ENCODE peak calls at places on chromosome 3, in eight cellular contexts. J, Z, H, C, R, V, E and T are unnamed samples.

GRCh38 chr3:29771602-29772001 is 490.7 kb downstream of the RBMS3 start:
- DNase-seq in V (no peak), H (no peak), R (no peak), Z (no peak), C (no peak), E (no peak), J (no peak), T (no peak)

GRCh38 chr3:126355777-126356372 is 1.3 kb downstream of the KLF15 start:
- DNase-seq in J (no peak), H (peak; percentile 95), Z (peak; percentile 94), V (no peak), C (peak; percentile 46), R (no peak), E (peak; percentile 64), T (peak; percentile 90)

GRCh38 chr3:66499881-66500574 is 794 bp downstream of the LRIG1 start:
- DNase-seq in J (peak; percentile 20), E (no peak), C (no peak), Z (no peak), H (no peak), V (no peak), R (no peak), T (no peak)

GRCh38 chr3:152298393-152299242 is 29.9 kb downstream of the MBNL1 start:
- DNase-seq in R (peak; percentile 74), H (peak; percentile 58), V (peak; percentile 92), C (no peak), J (peak; percentile 34), E (no peak), Z (peak; percentile 97), T (peak; percentile 88)

GRCh38 chr3:182124187-182124586 is 412.5 kb downstream of the SOX2 start:
- DNase-seq in R (no peak), Z (no peak), H (no peak), E (no peak), C (no peak), J (no peak), V (no peak), T (no peak)

GRCh38 chr3:120311863-120312794 is 27.1 kb upstream of the GPR156 start:
- DNase-seq in Z (no peak), V (no peak), J (no peak), C (no peak), E (no peak), R (no peak), H (no peak), T (no peak)

GRCh38 chr3:171058058-171058457 is 31.5 kb upstream of the SLC2A2 start:
- DNase-seq in J (no peak), H (no peak), R (no peak), Z (no peak), C (no peak), E (no peak), V (no peak), T (no peak)

GRCh38 chr3:6878731-6879130 is 17.8 kb downstream of the GRM7 start:
- DNase-seq in Z (no peak), J (no peak), C (no peak), R (no peak), E (no peak), V (no peak), H (no peak), T (no peak)

GRCh38 chr3:182482692-182483091 is 310.6 kb upstream of the ATP11B start:
- DNase-seq in H (no peak), E (no peak), Z (no peak), C (no peak), V (no peak), R (no peak), J (no peak), T (no peak)

GRCh38 chr3:59006791-59007517 is 42.9 kb downstream of the CFAP20DC start:
- DNase-seq in R (no peak), E (no peak), Z (no peak), J (no peak), H (no peak), C (no peak), V (no peak), T (no peak)

GRCh38 chr3:147394168-147394941 is 12.0 kb downstream of the ZIC4 start:
- DNase-seq in C (no peak), V (no peak), J (no peak), H (no peak), R (no peak), E (no peak), Z (no peak), T (no peak)

DNA sequence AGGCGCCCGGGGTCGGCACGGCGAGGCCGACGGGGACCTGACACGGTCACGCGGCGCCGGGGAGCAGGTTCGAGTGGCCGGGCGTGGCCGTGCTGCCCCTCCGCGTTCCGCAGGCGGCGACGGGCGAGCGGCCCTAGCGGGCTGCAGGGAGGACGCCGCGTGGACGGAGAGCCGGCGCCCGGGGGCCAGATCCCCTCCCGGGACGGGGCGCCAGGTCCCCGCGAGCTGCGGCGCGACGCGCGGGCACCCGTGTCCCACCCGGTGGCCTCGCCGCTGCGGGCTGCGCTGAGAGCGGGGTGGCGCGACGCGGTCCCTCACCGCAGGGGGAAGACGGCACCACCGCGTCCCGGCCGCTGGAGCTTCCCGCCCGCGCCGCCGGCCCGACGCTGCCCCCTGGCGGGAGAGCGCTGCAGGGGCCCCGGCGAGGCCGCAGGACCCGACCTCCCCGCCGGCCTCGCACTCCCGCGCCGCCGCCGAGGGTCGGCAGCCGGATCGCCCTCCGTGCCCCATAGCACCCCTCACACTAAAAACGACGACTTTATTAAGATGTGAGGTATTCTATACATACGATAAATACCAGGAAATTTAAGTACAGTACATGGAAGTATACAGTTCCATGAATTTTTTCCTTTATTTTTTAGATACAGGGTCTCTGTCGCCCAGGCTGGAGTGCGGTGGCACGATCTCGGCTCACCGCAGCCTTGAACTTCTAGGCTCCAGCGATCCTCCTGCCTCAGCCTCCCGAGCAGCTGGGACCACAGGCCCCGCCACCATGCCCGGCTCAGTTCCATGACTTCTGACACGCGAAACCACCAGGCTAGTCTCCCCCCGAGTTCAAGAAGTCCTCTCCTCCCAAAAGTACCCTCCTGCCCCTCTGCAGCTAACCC is 1.3 kb upstream of the PIGZ start:
- DNase-seq in C (no peak), Z (no peak), E (no peak), J (peak; percentile 68), R (no peak), H (peak; percentile 89), V (peak; percentile 80), T (peak; percentile 57)
- TF ChIP-seq MAX in C (peak; percentile 72), Z (peak; percentile 84), E (peak; percentile 65), J (peak; percentile 39), R (no peak), H (no peak), V (peak; percentile 60), T (no peak)

GRCh38 chr3:64983583-64984359 is 296.0 kb upstream of the ADAMTS9 start:
- DNase-seq in J (no peak), Z (no peak), V (no peak), R (no peak), C (no peak), H (no peak), E (no peak), T (no peak)

GRCh38 chr3:64987731-64988130 is 299.9 kb upstream of the ADAMTS9 start:
- DNase-seq in C (no peak), V (no peak), H (no peak), E (no peak), Z (no peak), R (no peak), J (no peak), T (peak; percentile 23)

GRCh38 chr3:64988188-64988587 is 300.4 kb upstream of the ADAMTS9 start:
- DNase-seq in H (no peak), R (no peak), C (no peak), V (no peak), J (no peak), Z (no peak), E (no peak), T (peak; percentile 70)

GRCh38 chr3:64985072-64985471 is 297.3 kb upstream of the ADAMTS9 start:
- DNase-seq in V (no peak), C (no peak), R (no peak), Z (no peak), H (no peak), J (no peak), E (no peak), T (no peak)
- TF ChIP-seq POLR2A in V (no peak), C (no peak), R (no peak), Z (no peak), H (no peak), J (no peak), E (no peak), T (no peak)

DNA sequence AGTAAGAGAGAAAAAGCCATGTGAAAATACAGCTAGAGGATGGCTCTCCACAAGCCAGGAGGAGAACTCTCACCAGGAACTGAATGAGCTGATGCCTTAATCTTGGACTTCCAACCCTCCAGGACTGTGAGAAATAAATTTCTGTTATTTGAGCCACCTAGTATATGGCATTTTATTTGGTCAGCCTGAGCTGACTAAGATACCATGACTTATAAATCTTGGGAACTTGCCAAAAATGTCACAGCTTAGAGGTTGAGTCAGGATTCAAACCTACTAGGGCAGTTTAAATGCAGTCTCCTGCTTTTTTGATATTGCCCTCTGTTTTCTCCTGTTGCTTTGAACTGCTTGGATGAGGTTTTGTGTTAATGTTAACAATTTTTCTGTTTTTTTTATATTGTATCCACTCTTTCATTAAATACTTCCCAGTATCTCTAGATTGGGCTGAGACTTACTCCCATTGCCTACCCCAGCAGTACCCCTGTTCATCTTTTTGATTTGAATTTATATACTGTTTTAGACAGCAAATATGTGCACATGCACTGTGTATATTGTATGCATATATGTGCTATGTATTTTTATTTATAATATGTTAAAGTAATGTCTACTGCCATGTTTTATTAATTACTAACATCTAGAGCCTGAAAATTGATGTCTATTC is 1223.2 kb downstream of the OTOL1 start:
- DNase-seq in C (peak; percentile 68), Z (no peak), J (peak; percentile 21), R (no peak), E (no peak), H (no peak), V (no peak), T (no peak)
- TF ChIP-seq MAX in C (no peak), Z (no peak), J (peak; percentile 18), R (no peak), E (no peak), H (no peak), V (no peak), T (no peak)

GRCh38 chr3:10170915-10171478 is 6.3 kb downstream of the IRAK2 start:
- DNase-seq in C (no peak), E (no peak), R (no peak), H (no peak), V (no peak), Z (no peak), J (no peak), T (no peak)

GRCh38 chr3:10173095-10173925 is 8.6 kb downstream of the IRAK2 start:
- DNase-seq in R (no peak), J (peak; percentile 31), Z (no peak), C (no peak), H (peak; percentile 70), V (peak; percentile 24), E (no peak), T (no peak)

GRCh38 chr3:10177737-10178136 is 13.0 kb downstream of the IRAK2 start:
- DNase-seq in V (no peak), R (no peak), Z (no peak), E (no peak), J (no peak), C (no peak), H (no peak), T (no peak)

GRCh38 chr3:10178892-10179291 is 14.2 kb downstream of the IRAK2 start:
- DNase-seq in V (no peak), C (no peak), R (no peak), E (no peak), J (no peak), H (no peak), Z (no peak), T (no peak)

DNA sequence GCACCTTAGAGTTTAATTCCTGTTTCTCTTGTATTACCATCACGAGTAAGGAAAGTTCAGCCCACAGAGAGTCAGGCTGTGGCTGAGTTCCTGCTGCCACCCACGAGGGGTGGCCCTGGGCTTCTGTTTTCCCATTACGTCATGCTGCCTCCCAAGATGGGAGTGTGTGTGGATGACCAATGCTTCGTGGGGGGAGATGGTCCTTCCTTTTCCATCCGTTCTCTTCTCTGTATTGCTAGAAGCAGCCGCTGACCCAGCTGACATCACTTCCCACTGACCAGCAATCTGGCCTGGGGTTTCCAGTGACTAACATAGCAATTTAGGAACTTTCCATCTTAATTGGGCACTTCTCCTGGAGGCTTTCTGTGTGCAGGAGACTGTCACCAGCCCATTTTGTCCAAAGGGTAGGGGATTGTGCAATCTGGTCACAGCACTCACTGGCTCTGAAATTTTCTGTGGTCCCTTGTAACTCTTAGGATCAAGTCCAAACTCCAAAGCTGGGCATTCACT is 9.3 kb downstream of the IRAK2 start:
- DNase-seq in H (peak; percentile 61), V (peak; percentile 54), E (no peak), Z (peak; percentile 55), C (no peak), R (no peak), J (peak; percentile 62), T (peak; percentile 98)
- TF ChIP-seq POLR2A in H (no peak), V (no peak), E (no peak), Z (no peak), C (no peak), R (no peak), J (no peak), T (peak; percentile 46)